ENCODE peak calls at places on chromosomes 5 and 9, in five cellular contexts. I is ELF-1, G is fibroblast of the conjunctiva, S is GDM1, U is KG1. O is an unnamed sample.

GRCh38 chr5:17482784-17483183 is 15.2 kb upstream of the TAF11L2 start:
- DNase-seq in U (no peak), G (no peak), S (no peak), I (no peak), O (peak)

GRCh38 chr9:89993678-89994630 is 389.1 kb downstream of the GADD45G start:
- DNase-seq in S (no peak), G (no peak), I (peak), U (no peak), O (no peak)

GRCh38 chr9:37037137-37037743 is 3.2 kb upstream of the PAX5 start:
- DNase-seq in G (no peak), U (no peak), I (peak), S (no peak), O (no peak)

GRCh38 chr9:121662896-121663580 is 11.6 kb downstream of the DAB2IP start:
- DNase-seq in I (no peak), S (no peak), G (no peak), U (no peak), O (no peak)

GRCh38 chr5:66223637-66224036 is 79.5 kb downstream of the SREK1 start:
- DNase-seq in I (peak), U (no peak), G (no peak), S (no peak), O (no peak)

GRCh38 chr9:20191239-20191840 is 402.5 kb upstream of the SLC24A2 start:
- DNase-seq in G (no peak), S (no peak), I (no peak), U (no peak), O (no peak)

GRCh38 chr9:33288828-33289483 is 1.4 kb upstream of the NFX1 start:
- DNase-seq in G (no peak), U (no peak), I (no peak), S (no peak), O (no peak)

GRCh38 chr5:9782806-9783560 is 152.8 kb upstream of the TAS2R1 start:
- DNase-seq in I (peak), G (peak), U (no peak), S (no peak), O (no peak)

GRCh38 chr9:128628471-128629048 is 28.1 kb downstream of the DYNC2I2 start:
- DNase-seq in I (peak), G (no peak), S (no peak), U (no peak), O (no peak)

GRCh38 chr5:132812949-132813598 is at the start of gene SOWAHA:
- DNase-seq in U (no peak), S (no peak), I (no peak), G (no peak), O (no peak)

GRCh38 chr9:113868501-113868900 is 7.6 kb upstream of the ZNF618 start:
- DNase-seq in I (no peak), G (no peak), S (no peak), U (no peak), O (no peak)

GRCh38 chr9:83708515-83709158 is 879 bp upstream of the UBQLN1 start:
- DNase-seq in U (peak), I (no peak), G (peak), S (peak), O (peak)

O was measured in CMK.